ENCODE peak calls at places on chromosomes 11 and 22, in ten cellular contexts. S is IMR-90, N is brain microvascular endothelial cell, D is cardiac muscle cell, A is kidney, U is PC-9, Z is mucosa of descending colon, F is uterus, Y is H1, H is AG09309. V is an unnamed sample.

GRCh38 chr11:119853581-119854360 is 124.8 kb upstream of the NECTIN1 start:
- DNase-seq in Y (no peak), Z (no peak), D (no peak), F (no peak), S (no peak), N (no peak), U (no peak), H (no peak), A (no peak), V (no peak)

GRCh38 chr11:116339306-116339705 is 433.5 kb downstream of the BUD13 start:
- DNase-seq in Z (peak), F (no peak), H (no peak), N (no peak), D (no peak), A (no peak), U (no peak), Y (no peak), S (no peak), V (no peak)

GRCh38 chr11:103532133-103532788 is 423.0 kb downstream of the DYNC2H1 start:
- DNase-seq in H (peak), Y (no peak), D (no peak), F (no peak), U (no peak), S (peak), A (no peak), N (peak), Z (no peak), V (peak)

GRCh38 chr11:93075782-93076181 is 106.3 kb downstream of the MTNR1B start:
- DNase-seq in H (no peak), F (no peak), Y (no peak), N (no peak), A (no peak), U (no peak), Z (no peak), S (no peak), D (no peak), V (no peak)

GRCh38 chr11:66068154-66068821 is 1.8 kb upstream of the PACS1 start:
- DNase-seq in N (peak), U (peak), S (peak), H (no peak), A (no peak), Y (peak), F (peak), D (peak), Z (peak), V (peak)

GRCh38 chr22:37431811-37432707 is 4.8 kb upstream of the ELFN2 start:
- DNase-seq in S (peak), A (no peak), U (peak), N (peak), H (peak), Z (no peak), D (no peak), Y (no peak), F (no peak), V (peak)

GRCh38 chr11:30471244-30471643 is 114.9 kb downstream of the MPPED2 start:
- DNase-seq in H (no peak), Y (no peak), U (no peak), D (no peak), S (no peak), A (no peak), Z (no peak), N (no peak), F (no peak), V (no peak)

GRCh38 chr11:34789196-34789834 is 126.9 kb downstream of the APIP start:
- DNase-seq in Y (no peak), S (peak), Z (peak), H (no peak), A (no peak), D (no peak), N (no peak), U (no peak), F (no peak), V (no peak)

GRCh38 chr22:48223488-48224190 is 1461.2 kb downstream of the TBC1D22A start:
- DNase-seq in U (no peak), Z (no peak), F (no peak), H (no peak), A (no peak), Y (no peak), N (no peak), S (no peak), D (no peak), V (no peak)

GRCh38 chr11:72405009-72405408 is 29.3 kb downstream of the CLPB start:
- DNase-seq in F (no peak), D (no peak), H (no peak), N (no peak), A (no peak), Y (no peak), S (no peak), U (no peak), Z (no peak), V (no peak)

GRCh38 chr11:25981998-25982397 is 349.9 kb upstream of the ANO3 start:
- DNase-seq in U (peak), Y (no peak), H (peak), A (no peak), Z (peak), N (peak), D (peak), S (peak), F (no peak), V (peak)

GRCh38 chr11:46367244-46367915 is 14.1 kb upstream of the MDK start:
- DNase-seq in F (peak), D (peak), Z (peak), H (no peak), A (peak), N (no peak), U (peak), S (peak), Y (no peak), V (peak)

GRCh38 chr11:61775106-61775505 is 17.3 kb downstream of the TMEM258 start:
- DNase-seq in D (no peak), Y (no peak), F (no peak), U (no peak), A (no peak), H (no peak), Z (no peak), S (no peak), N (no peak), V (no peak)

GRCh38 chr11:12206529-12206928 is 96.1 kb downstream of the MICAL2 start:
- DNase-seq in D (no peak), A (no peak), S (peak), H (no peak), Y (no peak), Z (no peak), F (no peak), U (no peak), N (no peak), V (no peak)

GRCh38 chr11:131491503-131491902 is 121.1 kb downstream of the NTM start:
- DNase-seq in N (peak), U (no peak), D (no peak), Z (no peak), H (peak), Y (no peak), F (no peak), A (no peak), S (peak), V (peak)

GRCh38 chr22:49929553-49929979 is 11.1 kb downstream of the CRELD2 start:
- DNase-seq in H (no peak), S (no peak), D (peak), A (no peak), Y (no peak), Z (peak), N (no peak), F (peak), U (peak), V (no peak)

GRCh38 chr22:37053310-37054077 is 2.0 kb downstream of the KCTD17 start:
- DNase-seq in F (no peak), U (no peak), N (no peak), H (no peak), Z (peak), S (no peak), D (peak), A (no peak), Y (no peak), V (peak)

GRCh38 chr11:36672815-36673450 is 74.9 kb upstream of the RAG2 start:
- DNase-seq in D (peak), F (no peak), S (peak), N (peak), A (no peak), H (peak), Y (no peak), U (no peak), Z (peak), V (peak)

GRCh38 chr11:124769804-124770774 is 8.0 kb upstream of the ESAM start:
- DNase-seq in Y (no peak), U (peak), A (no peak), H (no peak), D (no peak), F (no peak), Z (no peak), N (peak), S (peak), V (peak)

GRCh38 chr11:11983427-11983826 is 25.0 kb downstream of the DKK3 start:
- DNase-seq in Z (no peak), A (no peak), N (no peak), U (no peak), D (no peak), F (no peak), Y (no peak), S (no peak), H (no peak), V (no peak)

GRCh38 chr11:1304376-1304775 is 5.1 kb downstream of the TOLLIP start:
- DNase-seq in Y (no peak), A (peak), U (no peak), N (no peak), S (no peak), D (peak), H (no peak), Z (peak), F (no peak), V (no peak)

GRCh38 chr11:35005156-35005780 is 88.8 kb downstream of the PDHX start:
- DNase-seq in Y (no peak), S (no peak), Z (peak), F (no peak), N (no peak), H (no peak), D (no peak), U (no peak), A (no peak), V (no peak)

GRCh38 chr11:30346068-30346688 is 23.3 kb downstream of the ARL14EP start:
- DNase-seq in Z (peak), A (no peak), N (peak), H (no peak), S (peak), U (no peak), Y (no peak), F (no peak), D (peak), V (peak)

GRCh38 chr22:23105919-23106853 is 35.6 kb downstream of the RSPH14 start:
- DNase-seq in Z (peak), N (no peak), S (no peak), H (no peak), A (no peak), D (no peak), U (no peak), Y (no peak), F (no peak), V (no peak)

GRCh38 chr22:44033689-44034088 is 9.6 kb downstream of the PARVB start:
- DNase-seq in S (peak), N (peak), Y (no peak), U (no peak), H (no peak), Z (no peak), A (peak), F (no peak), D (peak), V (peak)

GRCh38 chr11:70029115-70029830 is 48.8 kb upstream of the ANO1 start:
- DNase-seq in F (no peak), H (no peak), N (no peak), Z (no peak), S (no peak), A (no peak), U (no peak), D (peak), Y (no peak), V (no peak)

GRCh38 chr11:119426142-119426541 is 3.2 kb upstream of the THY1 start:
- DNase-seq in D (no peak), H (no peak), Y (no peak), F (no peak), U (no peak), N (no peak), S (no peak), Z (no peak), A (no peak), V (no peak)

GRCh38 chr11:61505640-61506155 is 2.9 kb upstream of the LRRC10B start:
- DNase-seq in Y (no peak), H (no peak), Z (no peak), A (no peak), F (no peak), N (no peak), S (no peak), D (no peak), U (no peak), V (peak)

GRCh38 chr11:130644187-130644586 is 195.7 kb downstream of the ADAMTS15 start:
- DNase-seq in Y (peak), F (no peak), Z (peak), A (no peak), H (no peak), N (no peak), U (no peak), D (no peak), S (no peak), V (no peak)

GRCh38 chr11:69249641-69250502 is 44.1 kb upstream of the MYEOV start:
- DNase-seq in A (peak), U (peak), Y (peak), N (peak), F (no peak), S (peak), D (no peak), Z (no peak), H (no peak), V (peak)

GRCh38 chr11:44826922-44827643 is 100.3 kb downstream of the TSPAN18 start:
- DNase-seq in N (no peak), D (no peak), Y (no peak), Z (no peak), F (no peak), A (no peak), H (no peak), U (no peak), S (no peak), V (no peak)

GRCh38 chr11:113705871-113706654 is at the start of gene TMPRSS5:
- DNase-seq in U (no peak), Z (no peak), A (no peak), S (no peak), N (no peak), D (no peak), Y (no peak), H (no peak), F (no peak), V (no peak)

GRCh38 chr11:60343094-60343704 is 16.1 kb downstream of the MS4A6E start:
- DNase-seq in S (no peak), N (peak), F (no peak), U (no peak), H (no peak), D (peak), Y (no peak), A (no peak), Z (peak), V (peak)

GRCh38 chr22:31091106-31091975 is 10.2 kb downstream of the SMTN start:
- DNase-seq in U (no peak), S (no peak), D (no peak), A (no peak), Y (no peak), N (no peak), Z (no peak), F (peak), H (no peak), V (no peak)

GRCh38 chr22:50701076-50701419 is 28.4 kb downstream of the SHANK3 start:
- DNase-seq in Y (no peak), S (no peak), Z (no peak), U (no peak), A (peak), N (no peak), H (no peak), D (no peak), F (no peak), V (no peak)

GRCh38 chr22:50504245-50505211 is 3.0 kb downstream of the LMF2 start:
- DNase-seq in U (no peak), Z (no peak), A (peak), D (no peak), H (no peak), N (no peak), S (no peak), Y (no peak), F (no peak), V (no peak)

GRCh38 chr11:47850337-47850736 is 2.2 kb upstream of the NUP160 start:
- DNase-seq in U (no peak), H (no peak), Z (no peak), N (no peak), Y (no peak), S (no peak), A (no peak), F (no peak), D (no peak), V (no peak)

GRCh38 chr11:73156114-73156513 is 14.0 kb upstream of the FCHSD2 start:
- DNase-seq in Z (no peak), Y (no peak), A (no peak), U (no peak), F (no peak), H (no peak), N (no peak), S (no peak), D (no peak), V (no peak)

GRCh38 chr11:108857382-108857781 is 192.5 kb downstream of the DDX10 start:
- DNase-seq in Y (no peak), H (no peak), U (no peak), A (no peak), N (no peak), F (no peak), Z (no peak), D (no peak), S (no peak), V (no peak)

DNA sequence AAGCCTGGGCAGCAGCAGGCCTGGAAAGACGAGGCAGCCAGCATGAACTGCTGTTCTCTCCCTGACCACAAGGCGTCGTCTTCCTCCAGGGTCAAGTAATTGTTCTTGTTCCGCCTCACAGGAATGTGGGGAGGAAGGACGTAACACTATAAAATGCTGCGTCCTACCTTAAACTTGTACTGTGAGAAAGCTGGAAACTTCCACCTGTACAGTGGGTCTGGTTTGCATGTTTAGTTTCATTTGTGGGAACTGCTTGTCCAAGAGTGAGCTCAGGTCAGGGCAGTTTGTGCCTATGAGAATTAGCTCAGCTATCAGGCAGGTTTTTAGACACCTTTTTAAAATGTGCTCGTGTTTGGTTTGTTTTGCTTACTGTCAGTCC is 55.2 kb downstream of the PANX1 start:
- DNase-seq in U (peak), F (peak), S (peak), Z (peak), H (no peak), D (peak), N (peak), Y (peak), A (peak), V (peak)
- TF ChIP-seq CTCF in U (peak), F (peak), S (peak), Z (peak), H (peak), D (peak), N (peak), Y (peak), A (peak), V (peak)

GRCh38 chr11:67079065-67079464 is 22.4 kb downstream of the RHOD start:
- DNase-seq in S (no peak), Y (no peak), Z (no peak), U (no peak), F (no peak), A (no peak), D (no peak), H (no peak), N (no peak), V (no peak)
- TF ChIP-seq CTCF in S (no peak), Y (no peak), Z (no peak), U (no peak), F (no peak), A (no peak), D (no peak), H (no peak), N (no peak), V (no peak)

GRCh38 chr11:96050435-96051182 is 126.7 kb upstream of the MTMR2 start:
- DNase-seq in S (peak), Z (no peak), U (no peak), N (peak), H (no peak), Y (no peak), A (no peak), D (peak), F (no peak), V (no peak)
- TF ChIP-seq CTCF in S (no peak), Z (no peak), U (no peak), N (peak), H (no peak), Y (no peak), A (no peak), D (peak), F (no peak), V (no peak)

GRCh38 chr22:45426387-45426786 is 12.9 kb downstream of the RIBC2 start:
- DNase-seq in D (no peak), Y (no peak), S (no peak), Z (no peak), A (peak), F (peak), U (no peak), H (no peak), N (no peak), V (no peak)

GRCh38 chr22:45425531-45426265 is 12.2 kb downstream of the RIBC2 start:
- DNase-seq in A (peak), Z (no peak), U (no peak), S (no peak), H (no peak), F (no peak), Y (no peak), N (no peak), D (no peak), V (no peak)

GRCh38 chr22:45424241-45424731 is 10.8 kb downstream of the RIBC2 start:
- DNase-seq in A (peak), F (no peak), D (no peak), S (no peak), H (no peak), U (peak), Y (no peak), N (no peak), Z (no peak), V (no peak)

GRCh38 chr22:45423524-45423923 is 10.0 kb downstream of the RIBC2 start:
- DNase-seq in N (no peak), S (no peak), A (peak), H (no peak), D (no peak), Z (no peak), Y (no peak), F (no peak), U (no peak), V (no peak)

DNA sequence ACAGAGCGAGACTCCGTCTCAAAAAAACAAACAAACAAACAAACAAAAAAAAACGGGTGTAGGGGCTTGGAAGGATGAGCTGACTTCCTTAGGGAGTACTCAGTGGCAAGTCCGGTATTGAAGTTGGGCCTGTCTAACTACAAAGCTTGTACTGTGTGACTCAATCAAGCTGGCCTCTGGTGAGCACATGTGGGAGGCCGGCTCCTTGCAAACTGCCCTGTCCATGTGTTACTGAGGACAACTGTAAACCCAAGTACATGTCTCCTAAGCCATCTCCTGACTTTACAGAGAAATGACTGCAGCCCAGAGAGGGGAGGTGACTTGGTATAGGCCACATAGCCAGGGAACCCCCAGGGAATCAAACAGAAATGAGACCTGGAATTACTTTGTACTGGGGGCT is 11.6 kb downstream of the RIBC2 start:
- DNase-seq in U (no peak), A (peak), Z (no peak), F (no peak), Y (no peak), D (no peak), S (peak), N (peak), H (no peak), V (peak)
- TF ChIP-seq CTCF in U (no peak), A (no peak), Z (no peak), F (no peak), Y (no peak), D (no peak), S (no peak), N (no peak), H (no peak), V (no peak)

GRCh38 chr11:18633256-18634139 is 644 bp downstream of the SPTY2D1 start:
- DNase-seq in U (no peak), H (no peak), F (no peak), N (peak), A (no peak), Z (peak), D (no peak), Y (no peak), S (peak), V (peak)

GRCh38 chr11:18632841-18633240 is 1.3 kb downstream of the SPTY2D1 start:
- DNase-seq in U (no peak), Y (no peak), H (no peak), N (no peak), D (no peak), F (no peak), A (no peak), Z (no peak), S (peak), V (no peak)

GRCh38 chr11:18634140-18635032 is at the start of gene SPTY2D1:
- DNase-seq in H (peak), D (peak), U (peak), S (peak), A (peak), N (peak), Z (peak), Y (peak), F (peak), V (peak)
- TF ChIP-seq CTCF in H (no peak), D (no peak), U (no peak), S (no peak), A (no peak), N (no peak), Z (no peak), Y (no peak), F (peak), V (no peak)

V was measured in foreskin fibroblast.